ENCODE peak calls at places on chromosomes 5 and 9, in nine cellular contexts. W is NCI-H2029 treated with DMSO at 0.1 percent for 48 hours; N is CD8-positive, alpha-beta T cell; R is GM03348; F is fibroblast of the aortic adventitia; S is GM04503; Z is T follicular helper cell; G is LoVo; Q is nephron progenitor cell. H is an unnamed sample.
A peak's percentile ranks its signal among the peaks of the same experiment; 100 is the strongest.

GRCh38 chr9:128275198-128276007 is at the start of gene GOLGA2:
- DNase-seq in W (no peak), N (no peak), R (peak; percentile 88), F (peak; percentile 77), S (no peak), Z (no peak), G (no peak), Q (peak; percentile 66), H (peak; percentile 95)

GRCh38 chr5:395156-395920 is 47.6 kb upstream of the EXOC3 start:
- DNase-seq in W (no peak), N (no peak), R (peak; percentile 89), F (peak; percentile 72), S (peak; percentile 94), Z (no peak), G (no peak), Q (no peak), H (peak; percentile 99)

GRCh38 chr9:10095208-10095607 is 517.6 kb downstream of the PTPRD start:
- DNase-seq in W (no peak), N (no peak), R (no peak), F (no peak), S (no peak), Z (no peak), G (no peak), Q (no peak), H (no peak)

GRCh38 chr5:148615644-148616283 is 38.6 kb downstream of the HTR4 start:
- DNase-seq in W (no peak), N (no peak), R (no peak), F (peak; percentile 53), S (no peak), Z (no peak), G (no peak), Q (no peak), H (no peak)

GRCh38 chr5:29389993-29390392 is 1803.5 kb upstream of the CDH6 start:
- DNase-seq in W (no peak), N (no peak), R (no peak), F (no peak), S (no peak), Z (no peak), G (no peak), Q (no peak), H (no peak)

GRCh38 chr9:6667633-6668280 is 22.2 kb upstream of the GLDC start:
- DNase-seq in W (no peak), N (no peak), R (peak; percentile 58), F (peak; percentile 57), S (no peak), Z (no peak), G (peak; percentile 24), Q (no peak), H (no peak)

GRCh38 chr5:151469992-151470391 is 22.6 kb downstream of the SLC36A1 start:
- DNase-seq in W (peak; percentile 93), N (no peak), R (no peak), F (no peak), S (no peak), Z (no peak), G (no peak), Q (no peak), H (no peak)

GRCh38 chr5:74516217-74516636 is 124.3 kb downstream of the ENC1 start:
- DNase-seq in W (no peak), N (no peak), R (no peak), F (peak; percentile 29), S (peak; percentile 24), Z (no peak), G (peak; percentile 65), Q (no peak), H (no peak)

GRCh38 chr9:129748249-129748648 is 4.6 kb downstream of the PTGES start:
- DNase-seq in W (no peak), N (no peak), R (no peak), F (no peak), S (no peak), Z (no peak), G (no peak), Q (no peak), H (peak; percentile 62)

GRCh38 chr5:159510282-159510681 is 180.0 kb upstream of the IL12B start:
- DNase-seq in W (no peak), N (no peak), R (peak; percentile 93), F (peak; percentile 46), S (peak; percentile 71), Z (no peak), G (no peak), Q (peak; percentile 83), H (peak; percentile 84)

GRCh38 chr9:76255781-76256455 is 138.3 kb downstream of the RFK start:
- DNase-seq in W (no peak), N (no peak), R (peak; percentile 84), F (peak; percentile 99), S (peak; percentile 84), Z (no peak), G (no peak), Q (no peak), H (peak; percentile 88)

GRCh38 chr9:4923580-4924544 is 61.2 kb upstream of the JAK2 start:
- DNase-seq in W (no peak), N (no peak), R (peak; percentile 38), F (peak; percentile 46), S (no peak), Z (no peak), G (peak; percentile 7), Q (no peak), H (no peak)

GRCh38 chr5:172731286-172732073 is 39.5 kb downstream of the DUSP1 start:
- DNase-seq in W (no peak), N (no peak), R (no peak), F (no peak), S (no peak), Z (no peak), G (peak; percentile 69), Q (no peak), H (peak; percentile 34)

GRCh38 chr5:8254674-8255073 is 385.7 kb downstream of the MTRR start:
- DNase-seq in W (no peak), N (no peak), R (no peak), F (no peak), S (no peak), Z (no peak), G (no peak), Q (no peak), H (no peak)

H was measured in osteoblast.